ENCODE peak calls at places on chromosomes 13 and 19, in six cellular contexts. R is endodermal cell, A is IMR-90, V is PC-3, P is colonic mucosa, N is tibial artery. H is an unnamed sample. For H3K27me3, the result is how much of the 10 kb centered on the place peaks cover.

GRCh38 chr19:52070496-52070895 is 21.9 kb upstream of the ZNF432 start:
- DNase-seq in P (no peak), R (no peak), V (peak), A (peak), N (no peak), H (no peak)

GRCh38 chr19:6253886-6254285 is 25.9 kb downstream of the MLLT1 start:
- DNase-seq in V (no peak), R (no peak), A (no peak), P (no peak), N (no peak), H (no peak)

GRCh38 chr19:17778621-17779280 is 16.2 kb upstream of the B3GNT3 start:
- DNase-seq in N (no peak), A (no peak), P (peak), R (peak), V (peak), H (no peak)

GRCh38 chr19:13398780-13399726 is 107.2 kb downstream of the CACNA1A start:
- DNase-seq in R (no peak), N (no peak), V (peak), A (peak), P (no peak), H (no peak)

GRCh38 chr13:76610819-76611415 is 275.3 kb downstream of the KCTD12 start:
- DNase-seq in P (no peak), V (no peak), R (no peak), N (no peak), A (no peak), H (no peak)

GRCh38 chr19:54137913-54138776 is 583 bp downstream of the CNOT3 start:
- DNase-seq in A (no peak), P (peak), N (no peak), V (no peak), R (peak), H (no peak)

GRCh38 chr13:33514362-33514761 is 228.8 kb upstream of the STARD13 start:
- DNase-seq in V (peak), R (peak), A (no peak), P (no peak), N (no peak), H (no peak)

GRCh38 chr13:113205428-113205931 is 3.0 kb downstream of the PCID2 start:
- DNase-seq in P (no peak), R (no peak), A (peak), N (no peak), V (peak), H (no peak)

GRCh38 chr13:45817833-45818232 is 33.7 kb downstream of the SIAH3 start:
- DNase-seq in V (peak), R (no peak), P (no peak), A (no peak), N (no peak), H (no peak)

GRCh38 chr13:113664751-113665581 is 2.1 kb upstream of the GRK1 start:
- DNase-seq in R (peak), A (no peak), N (peak), P (no peak), V (no peak), H (no peak)

GRCh38 chr13:93522486-93522885 is 295.9 kb downstream of the GPC6 start:
- DNase-seq in N (no peak), V (no peak), R (no peak), A (peak), P (no peak), H (no peak)

GRCh38 chr13:23806874-23807522 is 82.2 kb downstream of the MIPEP start:
- DNase-seq in P (no peak), R (no peak), A (peak), N (no peak), V (no peak), H (no peak)

GRCh38 chr13:27628081-27628480 is 6.4 kb downstream of the POLR1D start:
- DNase-seq in V (no peak), A (no peak), R (no peak), P (no peak), N (no peak), H (no peak)

GRCh38 chr13:113410472-113411201 is 42.7 kb downstream of the ADPRHL1 start:
- DNase-seq in V (peak), P (peak), R (no peak), A (peak), N (peak), H (no peak)

GRCh38 chr13:46687810-46688209 is 109.2 kb downstream of the ESD start:
- DNase-seq in R (peak), V (peak), N (no peak), A (peak), P (no peak), H (no peak)

GRCh38 chr13:43787998-43788397 is 1.2 kb upstream of the ENOX1 start:
- DNase-seq in N (no peak), R (no peak), P (no peak), A (peak), V (peak), H (no peak)

GRCh38 chr19:29535984-29536508 is 10.3 kb downstream of the VSTM2B start:
- DNase-seq in V (no peak), P (no peak), A (no peak), N (peak), R (no peak), H (no peak)

GRCh38 chr19:57280913-57281425 is 684 bp downstream of the ZNF460 start:
- DNase-seq in N (no peak), P (no peak), V (peak), A (no peak), R (no peak), H (no peak)

GRCh38 chr13:38395505-38395803 is 45.8 kb downstream of the UFM1 start:
- DNase-seq in R (no peak), N (no peak), V (peak), A (no peak), P (no peak), H (no peak)

GRCh38 chr19:10461047-10461949 is 41.0 kb downstream of the PDE4A start:
- DNase-seq in N (peak), P (peak), R (peak), A (peak), V (peak), H (peak)

GRCh38 chr19:1106841-1107654 is 3.3 kb downstream of the GPX4 start:
- DNase-seq in P (peak), R (peak), N (no peak), V (peak), A (peak), H (no peak)

GRCh38 chr19:49441210-49441959 is at the start of gene SLC17A7:
- DNase-seq in R (peak), V (peak), A (no peak), P (peak), N (peak), H (no peak)

GRCh38 chr19:49489601-49490167 is 2.3 kb downstream of the RPL13A start:
- DNase-seq in V (no peak), P (no peak), A (no peak), R (no peak), N (no peak), H (no peak)

GRCh38 chr13:46386996-46387851 is at the start of gene RUBCNL:
- DNase-seq in V (peak), N (no peak), R (peak), A (no peak), P (peak), H (no peak)

GRCh38 chr13:79673310-79673992 is 192.5 kb downstream of the NDFIP2 start:
- DNase-seq in R (no peak), P (no peak), N (no peak), A (no peak), V (no peak), H (no peak)
- TF ChIP-seq CTCF in R (no peak), P (no peak), N (no peak), A (no peak), V (no peak), H (no peak)

DNA sequence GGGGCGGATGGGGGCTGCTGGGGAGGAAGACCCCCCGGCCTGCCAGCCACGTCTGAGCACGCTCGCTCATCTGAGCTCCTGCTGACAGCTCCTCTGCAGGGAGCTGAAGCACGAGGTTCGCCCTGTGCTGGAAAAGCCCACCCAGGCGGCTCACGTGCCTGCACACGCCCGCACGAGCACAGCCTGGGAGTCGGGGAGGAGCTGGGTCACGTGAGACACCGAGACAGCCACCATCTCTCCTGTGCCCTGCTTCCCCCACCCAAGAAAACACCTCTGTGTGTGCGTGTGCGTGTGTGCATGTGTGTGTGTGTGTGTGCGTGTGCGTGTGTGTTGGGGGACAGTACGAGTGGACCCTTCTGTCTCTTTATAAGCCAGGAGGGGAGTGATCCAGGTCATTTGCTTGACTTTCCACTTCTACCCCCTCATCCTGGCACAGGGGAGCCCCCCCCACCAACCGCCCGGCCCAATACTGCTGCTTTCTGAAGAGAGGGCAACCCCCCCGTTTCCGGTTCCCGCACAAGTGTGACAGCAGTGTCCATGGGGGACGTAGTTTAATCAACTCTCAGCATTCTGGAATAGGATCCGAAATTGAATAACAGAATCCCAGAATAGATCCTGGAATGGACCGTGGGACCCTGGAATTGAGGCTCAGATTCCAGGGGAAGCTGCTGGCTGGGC is 42.5 kb downstream of the CELF5 start:
- DNase-seq in V (no peak), A (no peak), N (no peak), P (no peak), R (no peak), H (no peak)
- H3K27me3 ChIP-seq in V (under half), A (under half), N (half or more), P (under half), R (under half), H (under half)

GRCh38 chr19:14410775-14411134 is 8.4 kb downstream of the DDX39A start:
- DNase-seq in P (no peak), V (no peak), R (no peak), N (no peak), A (no peak), H (no peak)
- H3K27ac ChIP-seq in P (no peak), V (no peak), R (no peak), N (no peak), A (no peak), H (no peak)

GRCh38 chr19:34757441-34757840 is 15.6 kb downstream of the ZNF599 start:
- DNase-seq in R (no peak), V (no peak), P (no peak), N (no peak), A (no peak), H (no peak)
- TF ChIP-seq CTCF in R (no peak), V (no peak), P (no peak), N (no peak), A (no peak), H (no peak)

GRCh38 chr19:50554212-50554611 is 14.0 kb downstream of the LRRC4B start:
- DNase-seq in R (peak), N (no peak), V (no peak), P (no peak), A (no peak), H (no peak)

GRCh38 chr19:50551713-50552187 is 16.5 kb downstream of the LRRC4B start:
- DNase-seq in A (no peak), R (peak), V (no peak), N (no peak), P (no peak), H (no peak)

GRCh38 chr19:50553134-50553703 is 15.0 kb downstream of the LRRC4B start:
- DNase-seq in R (peak), A (no peak), P (no peak), V (no peak), N (no peak), H (no peak)

GRCh38 chr19:50551034-50551712 is 17.1 kb downstream of the LRRC4B start:
- DNase-seq in V (no peak), P (no peak), A (no peak), R (peak), N (no peak), H (no peak)

DNA sequence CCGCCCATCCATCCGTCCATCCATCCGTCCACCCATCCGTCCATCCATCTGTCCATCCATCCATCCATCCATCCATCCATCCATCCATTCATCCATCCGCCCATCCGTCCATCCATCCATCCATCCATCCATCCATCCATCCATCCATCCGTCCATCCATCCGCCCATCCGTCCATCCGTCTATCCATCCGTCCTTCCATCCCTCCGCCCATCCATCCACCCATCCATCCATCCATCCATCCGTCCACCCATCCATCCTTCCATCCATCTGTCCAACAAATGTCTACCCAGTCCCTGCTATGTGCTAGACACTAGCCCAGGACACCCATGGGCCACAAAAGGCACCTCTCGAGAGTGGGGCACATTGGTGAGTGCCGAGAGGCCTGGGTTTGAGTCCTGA is 15.7 kb downstream of the LRRC4B start:
- DNase-seq in N (no peak), V (no peak), R (no peak), P (no peak), A (no peak), H (no peak)
- H3K27me3 ChIP-seq in N (half or more), V (under half), R (under half), P (under half), A (under half), H (under half)

DNA sequence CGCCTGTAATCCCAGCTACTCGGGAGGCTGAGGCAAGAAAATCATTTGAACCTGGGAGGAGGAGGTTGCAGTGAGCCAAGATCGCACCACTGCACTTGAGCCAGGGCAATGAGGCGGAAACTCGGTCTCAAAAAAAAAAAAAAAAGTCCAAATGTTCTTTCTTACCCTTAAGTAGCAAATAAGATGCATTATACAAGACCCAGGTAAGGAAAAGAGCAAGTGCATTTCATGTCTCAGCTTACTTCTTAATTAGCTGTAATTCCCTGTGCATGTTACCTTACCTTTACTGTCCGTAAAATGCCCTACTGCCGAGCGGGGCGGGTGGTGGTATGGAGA is 3.8 kb upstream of the ZNF681 start:
- DNase-seq in N (no peak), R (no peak), P (no peak), A (no peak), V (no peak), H (no peak)
- H3K27ac ChIP-seq in N (no peak), R (no peak), P (peak), A (no peak), V (peak), H (peak)

GRCh38 chr19:47486900-47487299 is 2.9 kb upstream of the KPTN start:
- DNase-seq in N (peak), V (no peak), R (no peak), P (no peak), A (no peak), H (no peak)

GRCh38 chr19:47487551-47488515 is 3.8 kb upstream of the KPTN start:
- DNase-seq in V (no peak), A (no peak), N (no peak), P (no peak), R (no peak), H (no peak)

GRCh38 chr19:47483200-47483599 is 819 bp downstream of the KPTN start:
- DNase-seq in R (no peak), N (no peak), A (no peak), V (no peak), P (no peak), H (no peak)

GRCh38 chr19:47483800-47484690 is at the start of gene KPTN:
- DNase-seq in R (peak), V (peak), N (peak), A (peak), P (peak), H (peak)

DNA sequence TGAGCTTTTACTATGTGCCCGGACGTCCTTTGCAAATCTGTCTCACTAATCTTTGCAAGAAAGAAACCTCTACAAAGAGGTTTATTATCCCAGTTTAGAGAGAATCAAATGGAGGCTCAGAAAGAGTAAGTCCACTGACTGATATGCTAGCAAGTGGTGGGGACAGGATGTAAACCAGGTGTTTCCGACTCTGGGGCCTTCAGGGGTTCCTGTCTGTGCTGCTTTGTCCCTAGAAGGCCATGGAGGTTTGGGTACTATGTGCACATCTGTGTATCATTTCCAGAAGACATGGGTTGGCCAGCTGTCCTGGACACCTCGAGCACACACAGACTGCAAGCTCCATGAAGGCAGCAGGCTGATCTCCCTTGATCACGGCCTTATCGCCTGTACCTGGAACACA is 1.2 kb upstream of the KPTN start:
- DNase-seq in R (no peak), V (no peak), A (no peak), P (no peak), N (no peak), H (no peak)
- TF ChIP-seq CTCF in R (no peak), V (no peak), A (no peak), P (no peak), N (no peak), H (no peak)